ENCODE peak calls at places on chromosomes 7 and 10, in five cellular contexts. J is astrocyte, R is left ventricle myocardium inferior, K is IMR-90, Z is Peyer's patch. B is an unnamed sample.
A peak's percentile ranks its signal among the peaks of the same experiment; 100 is the strongest.

GRCh38 chr7:15326044-15326644 is 235.7 kb downstream of the AGMO start:
- DNase-seq in J (peak; percentile 18), R (no peak), K (peak; percentile 35), Z (no peak), B (no peak)

GRCh38 chr10:130339091-130339490 is 202.9 kb downstream of the GLRX3 start:
- DNase-seq in J (no peak), R (no peak), K (no peak), Z (no peak), B (no peak)

GRCh38 chr10:17607603-17608332 is 9.4 kb downstream of the HACD1 start:
- DNase-seq in J (peak; percentile 31), R (no peak), K (peak; percentile 68), Z (no peak), B (no peak)

GRCh38 chr10:2576892-2577291 is 490.5 kb upstream of the PFKP start:
- DNase-seq in J (no peak), R (no peak), K (no peak), Z (no peak), B (no peak)

GRCh38 chr7:70752794-70753241 is 379.1 kb upstream of the GALNT17 start:
- DNase-seq in J (peak; percentile 72), R (no peak), K (peak; percentile 57), Z (no peak), B (no peak)

GRCh38 chr7:46763348-46763747 is 818.6 kb downstream of the TNS3 start:
- DNase-seq in J (no peak), R (no peak), K (no peak), Z (no peak), B (no peak)

GRCh38 chr10:75630746-75631145 is 199.3 kb downstream of the LRMDA start:
- DNase-seq in J (no peak), R (no peak), K (no peak), Z (no peak), B (no peak)

GRCh38 chr10:70593513-70593890 is 9.0 kb downstream of the PRF1 start:
- DNase-seq in J (no peak), R (no peak), K (no peak), Z (no peak), B (no peak)

GRCh38 chr7:77442631-77443420 is 26.7 kb upstream of the GSAP start:
- DNase-seq in J (peak; percentile 48), R (no peak), K (peak; percentile 50), Z (no peak), B (no peak)

GRCh38 chr7:67487316-67487715 is 490.7 kb downstream of the TYW1 start:
- DNase-seq in J (no peak), R (no peak), K (no peak), Z (no peak), B (no peak)

GRCh38 chr7:76383089-76383944 is 24.5 kb upstream of the YWHAG start:
- DNase-seq in J (no peak), R (no peak), K (no peak), Z (no peak), B (no peak)

GRCh38 chr10:116753759-116754158 is 11.4 kb upstream of the HSPA12A start:
- DNase-seq in J (no peak), R (no peak), K (peak; percentile 34), Z (no peak), B (no peak)

GRCh38 chr10:97371696-97372095 is 29.4 kb downstream of the RRP12 start:
- DNase-seq in J (no peak), R (no peak), K (no peak), Z (no peak), B (no peak)

GRCh38 chr10:49240946-49241345 is 52.8 kb upstream of the TMEM273 start:
- DNase-seq in J (no peak), R (no peak), K (no peak), Z (no peak), B (no peak)

GRCh38 chr10:112980908-112981307 is 30.9 kb downstream of the TCF7L2 start:
- DNase-seq in J (no peak), R (no peak), K (no peak), Z (no peak), B (no peak)

GRCh38 chr10:112979927-112980326 is 29.9 kb downstream of the TCF7L2 start:
- DNase-seq in J (no peak), R (no peak), K (no peak), Z (no peak), B (no peak)

GRCh38 chr10:112983444-112984056 is 33.5 kb downstream of the TCF7L2 start:
- DNase-seq in J (no peak), R (no peak), K (no peak), Z (no peak), B (no peak)

GRCh38 chr10:112984756-112985155 is 34.7 kb downstream of the TCF7L2 start:
- DNase-seq in J (no peak), R (no peak), K (no peak), Z (no peak), B (no peak)

GRCh38 chr10:112981553-112981952 is 31.5 kb downstream of the TCF7L2 start:
- DNase-seq in J (peak; percentile 70), R (no peak), K (no peak), Z (no peak), B (no peak)
- H3K4me1 ChIP-seq in J (peaks cover 21% of the 10 kb centered on the region), R (peaks cover 33% of the 10 kb centered on the region), K (peaks cover 9% of the 10 kb centered on the region), Z (no peaks in the 10 kb centered on the region), B (no peaks in the 10 kb centered on the region)

GRCh38 chr7:137987968-137988367 is 13.9 kb downstream of the CREB3L2 start:
- DNase-seq in J (no peak), R (no peak), K (no peak), Z (peak; percentile 72), B (no peak)
- H3K4me1 ChIP-seq in J (peaks cover 76% of the 10 kb centered on the region), R (peaks cover 100% of the 10 kb centered on the region), K (peaks cover 49% of the 10 kb centered on the region), Z (no peaks in the 10 kb centered on the region), B (peaks cover 54% of the 10 kb centered on the region)

GRCh38 chr7:155766386-155766785 is 45.9 kb downstream of the SHH start:
- DNase-seq in J (no peak), R (no peak), K (no peak), Z (no peak), B (no peak)
- H3K4me1 ChIP-seq in J (peaks cover 8% of the 10 kb centered on the region), R (peaks cover 35% of the 10 kb centered on the region), K (peaks cover 2% of the 10 kb centered on the region), Z (no peaks in the 10 kb centered on the region), B (no peaks in the 10 kb centered on the region)

DNA sequence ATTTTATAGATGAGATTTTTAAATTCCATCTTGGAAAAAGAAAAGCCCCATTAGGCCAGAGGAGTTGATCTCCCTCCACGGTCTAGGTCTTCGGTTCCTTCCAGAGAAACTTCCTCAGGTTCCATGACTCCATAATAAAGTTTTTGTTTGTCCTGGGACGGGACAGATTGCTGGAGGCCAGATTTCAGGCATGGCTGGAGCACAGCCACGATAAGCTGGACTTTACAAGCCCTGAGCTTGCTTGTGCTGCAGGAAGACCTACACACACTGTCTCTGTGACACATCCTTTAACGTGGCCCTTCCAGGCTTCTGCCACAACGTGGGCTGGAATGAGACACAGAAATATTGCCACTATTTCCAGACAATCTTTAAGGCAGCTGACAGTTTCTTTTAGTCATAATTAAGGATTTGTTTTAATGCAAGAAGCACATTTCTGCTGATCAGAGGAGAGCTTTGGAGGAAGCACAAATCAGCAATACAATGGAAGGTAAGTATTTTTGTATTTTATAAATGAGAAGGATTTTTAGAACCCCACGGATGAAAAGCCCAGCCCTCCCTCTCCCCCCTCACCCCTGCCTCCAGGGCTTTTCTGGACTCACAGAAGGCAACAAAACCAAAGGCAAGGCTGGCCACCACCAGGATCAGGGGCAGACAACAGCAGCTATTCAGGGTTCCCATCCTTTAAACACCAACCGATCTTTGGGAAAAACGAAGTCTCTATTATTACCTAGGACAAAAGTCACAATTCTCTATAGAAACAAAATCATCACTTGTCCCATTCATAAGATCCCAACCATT is 6.5 kb downstream of the CTBP2 start:
- DNase-seq in J (peak; percentile 56), R (no peak), K (peak; percentile 54), Z (no peak), B (no peak)
- H3K4me1 ChIP-seq in J (peaks cover 73% of the 10 kb centered on the region), R (peaks cover 96% of the 10 kb centered on the region), K (peaks cover 34% of the 10 kb centered on the region), Z (peaks cover 5% of the 10 kb centered on the region), B (peaks cover 66% of the 10 kb centered on the region)

DNA sequence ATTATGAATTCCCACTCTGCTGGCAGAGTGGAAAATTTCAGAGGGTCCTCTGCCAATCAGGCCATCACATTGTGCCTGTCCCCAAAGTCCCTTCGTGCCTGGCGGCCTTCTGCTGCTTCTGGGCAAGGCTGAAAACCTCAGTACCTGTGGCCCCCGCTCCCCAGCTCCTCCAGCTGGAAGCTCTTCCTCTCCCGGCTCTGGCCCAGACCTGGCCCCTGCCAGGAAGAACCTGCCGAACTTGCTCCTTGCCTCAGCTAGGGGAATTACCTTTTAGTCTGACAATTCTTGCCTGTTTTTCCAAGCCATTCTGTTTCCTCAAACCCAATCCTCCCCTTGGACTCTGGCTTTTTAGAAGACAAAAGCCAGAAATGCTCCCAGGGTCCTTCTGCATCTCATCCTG is 27.9 kb upstream of the TRIL start:
- DNase-seq in J (no peak), R (no peak), K (no peak), Z (no peak), B (no peak)
- H3K4me1 ChIP-seq in J (peaks cover 11% of the 10 kb centered on the region), R (peaks cover 68% of the 10 kb centered on the region), K (peaks cover 22% of the 10 kb centered on the region), Z (no peaks in the 10 kb centered on the region), B (no peaks in the 10 kb centered on the region)

GRCh38 chr7:149724661-149725425 is 48.5 kb downstream of the ZNF467 start:
- DNase-seq in J (no peak), R (no peak), K (no peak), Z (no peak), B (no peak)
- H3K4me1 ChIP-seq in J (peaks cover 5% of the 10 kb centered on the region), R (peaks cover 27% of the 10 kb centered on the region), K (no peaks in the 10 kb centered on the region), Z (no peaks in the 10 kb centered on the region), B (peaks cover 3% of the 10 kb centered on the region)

DNA sequence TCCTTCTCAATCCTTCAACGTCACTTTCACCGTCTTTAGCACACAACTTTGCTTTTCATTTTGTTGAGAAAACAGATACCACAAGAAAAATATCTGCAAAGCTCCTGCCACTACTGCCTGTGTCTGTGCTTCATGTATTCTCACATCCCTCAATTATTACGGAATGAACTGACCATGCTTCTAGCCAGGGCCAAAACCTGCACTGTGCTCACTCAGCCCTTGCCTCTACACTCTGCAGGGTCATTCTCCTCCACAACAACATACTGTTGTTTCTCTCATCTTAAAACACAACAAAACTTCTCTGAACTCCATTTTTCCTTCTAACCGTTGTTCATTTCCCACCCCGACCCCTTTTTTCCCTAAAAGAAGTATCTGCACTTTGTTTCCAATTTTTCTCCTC is 29.5 kb downstream of the BMPR1A start:
- DNase-seq in J (no peak), R (no peak), K (no peak), Z (no peak), B (no peak)
- H3K4me1 ChIP-seq in J (peaks cover 10% of the 10 kb centered on the region), R (peaks cover 59% of the 10 kb centered on the region), K (peaks cover 7% of the 10 kb centered on the region), Z (no peaks in the 10 kb centered on the region), B (no peaks in the 10 kb centered on the region)

GRCh38 chr10:14483417-14483816 is 152.7 kb upstream of the FRMD4A start:
- DNase-seq in J (no peak), R (no peak), K (no peak), Z (no peak), B (no peak)

GRCh38 chr10:14486777-14487510 is 156.2 kb upstream of the FRMD4A start:
- DNase-seq in J (peak; percentile 48), R (no peak), K (peak; percentile 94), Z (no peak), B (no peak)

GRCh38 chr10:14487511-14487909 is 156.8 kb upstream of the FRMD4A start:
- DNase-seq in J (peak; percentile 44), R (no peak), K (peak; percentile 84), Z (no peak), B (no peak)

GRCh38 chr10:14489522-14490177 is 158.9 kb upstream of the FRMD4A start:
- DNase-seq in J (no peak), R (no peak), K (no peak), Z (no peak), B (no peak)

DNA sequence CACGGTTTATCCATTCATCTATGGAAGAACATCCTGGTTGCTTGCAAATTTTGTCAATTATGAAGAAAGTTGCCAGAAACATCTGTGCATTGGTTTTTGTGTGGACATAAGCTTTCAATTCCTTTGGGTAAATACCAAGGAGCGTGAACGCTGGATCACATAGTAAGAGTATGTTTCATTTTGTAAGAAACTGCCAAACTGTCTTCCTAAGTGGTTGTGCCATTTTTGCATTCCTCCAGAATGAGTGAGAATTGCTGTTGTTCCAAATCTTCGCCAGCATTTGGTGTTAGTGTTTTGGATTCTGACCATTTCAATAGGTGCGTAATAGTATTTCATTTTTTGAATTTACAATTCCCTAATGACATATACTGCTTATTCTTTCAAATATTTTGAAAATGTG is 155.3 kb upstream of the FRMD4A start:
- DNase-seq in J (no peak), R (no peak), K (peak; percentile 54), Z (no peak), B (no peak)
- H3K4me1 ChIP-seq in J (peaks cover 6% of the 10 kb centered on the region), R (no peaks in the 10 kb centered on the region), K (peaks cover 12% of the 10 kb centered on the region), Z (no peaks in the 10 kb centered on the region), B (peaks cover 4% of the 10 kb centered on the region)